ENCODE peak calls at places on chromosome 18, in seven cellular contexts. N, M, J, F, G, K and S are unnamed samples.

GRCh38 chr18:48950536-48951447 is at the start of gene SMAD7:
- DNase-seq in N (no peak), M (peak), J (no peak), F (no peak), G (no peak), K (no peak), S (no peak)

GRCh38 chr18:58150772-58151171 is 106.7 kb downstream of the NEDD4L start:
- DNase-seq in N (no peak), M (no peak), J (no peak), F (no peak), G (no peak), K (no peak), S (no peak)

GRCh38 chr18:28863396-28863795 is 686.5 kb upstream of the CDH2 start:
- DNase-seq in N (no peak), M (no peak), J (no peak), F (no peak), G (no peak), K (no peak), S (no peak)

GRCh38 chr18:66342577-66342976 is 261.3 kb downstream of the CDH19 start:
- DNase-seq in N (no peak), M (no peak), J (no peak), F (no peak), G (no peak), K (no peak), S (no peak)

GRCh38 chr18:75127143-75128021 is 81.6 kb downstream of the PTGR3 start:
- DNase-seq in N (no peak), M (no peak), J (no peak), F (no peak), G (no peak), K (no peak), S (no peak)

GRCh38 chr18:48806551-48807261 is 144.1 kb downstream of the SMAD7 start:
- DNase-seq in N (no peak), M (no peak), J (peak), F (no peak), G (no peak), K (no peak), S (peak)

GRCh38 chr18:67117804-67118203 is 398.7 kb downstream of the DSEL start:
- DNase-seq in N (no peak), M (no peak), J (no peak), F (no peak), G (no peak), K (no peak), S (no peak)

GRCh38 chr18:62551972-62552513 is 29.2 kb downstream of the ZCCHC2 start:
- DNase-seq in N (no peak), M (no peak), J (no peak), F (no peak), G (no peak), K (no peak), S (no peak)

GRCh38 chr18:64178860-64179259 is 30.0 kb upstream of the LINC00305 start:
- DNase-seq in N (no peak), M (no peak), J (no peak), F (no peak), G (no peak), K (no peak), S (no peak)

GRCh38 chr18:69469444-69469919 is 68.8 kb downstream of the DOK6 start:
- DNase-seq in N (peak), M (no peak), J (no peak), F (no peak), G (no peak), K (no peak), S (no peak)

GRCh38 chr18:75489493-75490190 is 62.1 kb upstream of the SMIM21 start:
- DNase-seq in N (no peak), M (no peak), J (peak), F (no peak), G (no peak), K (peak), S (no peak)

GRCh38 chr18:77099501-77100370 is 32.8 kb downstream of the MBP start:
- DNase-seq in N (no peak), M (peak), J (no peak), F (no peak), G (no peak), K (no peak), S (no peak)

GRCh38 chr18:21194871-21195771 is 46.9 kb upstream of the GREB1L start:
- DNase-seq in N (peak), M (peak), J (peak), F (peak), G (no peak), K (no peak), S (no peak)

GRCh38 chr18:57333941-57334340 is 18.4 kb upstream of the ST8SIA3 start:
- DNase-seq in N (no peak), M (no peak), J (no peak), F (no peak), G (no peak), K (no peak), S (no peak)

GRCh38 chr18:34746614-34747013 is 36.5 kb downstream of the DTNA start:
- DNase-seq in N (no peak), M (no peak), J (no peak), F (no peak), G (no peak), K (no peak), S (no peak)

GRCh38 chr18:5294113-5294617 is 1.4 kb downstream of the ZBTB14 start:
- DNase-seq in N (peak), M (no peak), J (peak), F (peak), G (no peak), K (no peak), S (no peak)

GRCh38 chr18:3481696-3482210 is 31.8 kb downstream of the TGIF1 start:
- DNase-seq in N (peak), M (peak), J (peak), F (peak), G (no peak), K (no peak), S (no peak)

GRCh38 chr18:63158676-63159291 is 160.8 kb downstream of the BCL2 start:
- DNase-seq in N (peak), M (no peak), J (no peak), F (no peak), G (no peak), K (no peak), S (no peak)

GRCh38 chr18:8798996-8799395 is 93.6 kb downstream of the MTCL1 start:
- DNase-seq in N (no peak), M (no peak), J (no peak), F (no peak), G (no peak), K (no peak), S (no peak)

GRCh38 chr18:42412896-42413295 is 457.9 kb downstream of the PIK3C3 start:
- DNase-seq in N (no peak), M (no peak), J (no peak), F (no peak), G (no peak), K (no peak), S (no peak)

GRCh38 chr18:487371-487770 is 13.1 kb downstream of the COLEC12 start:
- DNase-seq in N (no peak), M (no peak), J (no peak), F (no peak), G (no peak), K (no peak), S (no peak)

GRCh38 chr18:44689736-44690135 is 9.0 kb downstream of the SETBP1 start:
- DNase-seq in N (no peak), M (no peak), J (no peak), F (no peak), G (no peak), K (no peak), S (no peak)

GRCh38 chr18:22132763-22133162 is 36.6 kb upstream of the GATA6 start:
- DNase-seq in N (no peak), M (no peak), J (no peak), F (no peak), G (no peak), K (no peak), S (no peak)

GRCh38 chr18:65749881-65750280 is 931 bp upstream of the CDH7 start:
- DNase-seq in N (no peak), M (no peak), J (no peak), F (no peak), G (no peak), K (no peak), S (no peak)

GRCh38 chr18:34848156-34848555 is 138.1 kb downstream of the DTNA start:
- DNase-seq in N (no peak), M (no peak), J (no peak), F (no peak), G (no peak), K (no peak), S (no peak)

GRCh38 chr18:58313491-58314032 is 269.5 kb downstream of the NEDD4L start:
- DNase-seq in N (no peak), M (no peak), J (peak), F (no peak), G (no peak), K (no peak), S (no peak)

GRCh38 chr18:53567935-53568574 is 656.4 kb downstream of the MBD2 start:
- DNase-seq in N (peak), M (peak), J (peak), F (peak), G (no peak), K (no peak), S (no peak)

GRCh38 chr18:49804096-49804495 is 9.2 kb downstream of the ACAA2 start:
- DNase-seq in N (no peak), M (no peak), J (no peak), F (no peak), G (no peak), K (no peak), S (no peak)

GRCh38 chr18:70523798-70524182 is 234.9 kb downstream of the SOCS6 start:
- DNase-seq in N (no peak), M (no peak), J (no peak), F (no peak), G (no peak), K (no peak), S (no peak)

GRCh38 chr18:75335511-75335910 is 92.0 kb downstream of the SMIM21 start:
- DNase-seq in N (no peak), M (no peak), J (no peak), F (no peak), G (no peak), K (no peak), S (no peak)

GRCh38 chr18:29157057-29157780 is 980.3 kb upstream of the CDH2 start:
- DNase-seq in N (no peak), M (no peak), J (peak), F (no peak), G (no peak), K (no peak), S (no peak)

GRCh38 chr18:45730832-45731545 is 7.0 kb downstream of the SLC14A1 start:
- DNase-seq in N (no peak), M (no peak), J (peak), F (no peak), G (no peak), K (peak), S (no peak)

GRCh38 chr18:3454365-3455089 is 4.6 kb downstream of the TGIF1 start:
- DNase-seq in N (peak), M (peak), J (peak), F (peak), G (no peak), K (no peak), S (no peak)

GRCh38 chr18:45828917-45829811 is 3.7 kb downstream of the SIGLEC15 start:
- DNase-seq in N (no peak), M (no peak), J (no peak), F (no peak), G (no peak), K (no peak), S (no peak)

GRCh38 chr18:63161728-63162195 is 157.8 kb downstream of the BCL2 start:
- DNase-seq in N (peak), M (no peak), J (peak), F (peak), G (no peak), K (peak), S (no peak)

GRCh38 chr18:38427234-38427633 is 861.6 kb upstream of the CELF4 start:
- DNase-seq in N (no peak), M (no peak), J (no peak), F (no peak), G (no peak), K (no peak), S (no peak)
- TF ChIP-seq CTCF in N (no peak), M (peak), J (no peak), F (no peak), G (no peak), K (no peak), S (no peak)

GRCh38 chr18:24427484-24427883 is 1.0 kb downstream of the IMPACT start:
- DNase-seq in N (no peak), M (no peak), J (peak), F (no peak), G (no peak), K (no peak), S (no peak)

GRCh38 chr18:24426398-24427294 is at the start of gene IMPACT:
- DNase-seq in N (peak), M (no peak), J (peak), F (peak), G (peak), K (no peak), S (peak)

GRCh38 chr18:24429188-24429587 is 2.7 kb downstream of the IMPACT start:
- DNase-seq in N (no peak), M (no peak), J (no peak), F (no peak), G (no peak), K (no peak), S (no peak)

GRCh38 chr18:24426073-24426397 is 435 bp upstream of the IMPACT start:
- DNase-seq in N (no peak), M (no peak), J (no peak), F (no peak), G (no peak), K (no peak), S (no peak)

DNA sequence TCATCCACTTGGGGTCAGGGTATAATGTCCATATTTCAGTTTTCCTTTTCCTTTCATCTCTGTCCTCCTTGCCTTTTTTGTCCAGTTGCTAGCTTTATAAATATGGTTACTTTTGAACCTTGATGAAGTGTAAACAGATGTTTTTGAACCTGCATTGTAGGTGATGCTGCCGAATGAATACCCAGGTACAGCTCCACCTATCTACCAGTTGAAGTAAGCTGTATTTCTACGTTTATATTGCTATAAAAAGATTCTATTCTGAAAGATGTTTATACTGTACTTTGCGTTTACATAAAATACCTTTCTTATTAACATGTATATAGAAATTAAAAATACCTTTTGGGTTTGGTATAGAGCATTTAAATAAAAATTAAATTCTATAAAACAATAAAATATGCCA is 2.2 kb downstream of the IMPACT start:
- DNase-seq in N (no peak), M (no peak), J (peak), F (no peak), G (no peak), K (no peak), S (no peak)
- TF ChIP-seq CTCF in N (no peak), M (peak), J (peak), F (no peak), G (no peak), K (no peak), S (peak)

GRCh38 chr18:74040008-74040407 is 107.6 kb downstream of the FBXO15 start:
- DNase-seq in N (no peak), M (no peak), J (no peak), F (no peak), G (no peak), K (no peak), S (no peak)

DNA sequence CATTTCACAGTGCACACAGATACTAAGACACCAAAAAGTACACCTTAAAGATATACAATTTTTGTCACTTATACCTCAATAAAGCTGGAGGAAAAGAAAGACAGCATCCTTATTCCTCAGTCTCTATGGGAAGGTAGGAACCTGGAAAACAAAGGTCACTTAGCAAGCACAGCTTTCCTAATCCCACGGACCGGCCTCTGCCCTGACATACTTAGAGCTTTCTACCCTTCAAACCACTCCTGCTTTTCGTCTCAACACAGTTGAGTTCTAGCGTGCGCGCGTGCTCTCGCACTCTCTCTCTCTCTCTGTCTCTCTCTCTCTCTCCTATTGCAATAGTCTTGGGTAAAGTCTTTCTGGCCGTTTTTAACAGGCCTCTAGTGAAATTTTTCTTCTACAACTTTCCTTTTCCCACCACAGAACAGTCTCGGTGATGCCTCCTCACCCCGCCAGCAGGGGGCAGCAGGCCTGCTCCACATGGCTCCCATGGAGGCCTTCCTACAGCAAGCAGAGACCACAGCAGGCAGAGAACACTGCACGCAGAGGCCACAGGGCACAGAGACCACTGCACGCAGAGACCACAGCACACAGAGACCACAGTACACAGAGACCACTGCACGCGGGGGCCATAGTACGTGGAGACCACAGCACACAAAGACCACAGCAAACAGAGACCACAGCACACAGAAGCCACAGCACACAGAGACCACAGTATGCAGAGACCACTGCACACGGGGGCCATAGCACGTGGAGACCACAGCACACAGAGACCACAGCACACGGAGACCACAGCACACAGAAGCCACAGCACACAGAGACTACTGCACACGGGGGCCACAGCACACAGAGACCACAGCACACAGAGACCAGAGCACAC is 106.9 kb downstream of the FBXO15 start:
- DNase-seq in N (peak), M (peak), J (peak), F (peak), G (no peak), K (no peak), S (no peak)
- TF ChIP-seq CTCF in N (peak), M (peak), J (peak), F (peak), G (peak), K (peak), S (peak)

GRCh38 chr18:23539298-23539697 is 36.0 kb downstream of the RMC1 start:
- DNase-seq in N (no peak), M (no peak), J (no peak), F (no peak), G (no peak), K (no peak), S (no peak)

GRCh38 chr18:23541349-23542093 is 38.2 kb downstream of the RMC1 start:
- DNase-seq in N (no peak), M (no peak), J (no peak), F (no peak), G (no peak), K (no peak), S (no peak)

GRCh38 chr18:23542471-23542870 is 39.2 kb downstream of the RMC1 start:
- DNase-seq in N (no peak), M (no peak), J (no peak), F (no peak), G (no peak), K (no peak), S (no peak)

GRCh38 chr18:23539911-23540475 is 36.7 kb downstream of the RMC1 start:
- DNase-seq in N (no peak), M (no peak), J (no peak), F (no peak), G (no peak), K (no peak), S (no peak)

DNA sequence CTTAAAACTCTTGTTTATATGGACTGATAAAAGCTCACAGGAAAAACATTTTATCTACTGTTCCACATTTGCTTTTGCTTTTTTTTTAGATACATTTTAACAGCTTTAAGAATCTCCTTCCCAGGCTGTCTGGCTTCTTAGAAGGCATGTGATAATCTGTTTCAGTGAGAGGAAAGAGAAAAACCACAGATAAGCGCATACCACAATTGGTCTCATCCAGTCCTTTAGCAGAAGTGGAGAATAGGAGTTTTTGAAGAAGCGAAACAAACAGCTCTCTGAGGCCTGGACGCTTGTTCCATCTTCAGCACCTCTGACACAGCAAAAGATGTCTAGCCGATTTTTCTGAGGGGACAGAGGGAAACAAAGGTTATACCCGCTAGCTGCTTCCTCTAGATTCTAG is 37.6 kb downstream of the RMC1 start:
- DNase-seq in N (peak), M (no peak), J (no peak), F (peak), G (no peak), K (no peak), S (no peak)
- TF ChIP-seq CTCF in N (no peak), M (no peak), J (no peak), F (no peak), G (no peak), K (no peak), S (no peak)

GRCh38 chr18:36620801-36621200 is 208.0 kb downstream of the TPGS2 start:
- DNase-seq in N (no peak), M (no peak), J (no peak), F (no peak), G (no peak), K (no peak), S (no peak)
- TF ChIP-seq CTCF in N (no peak), M (no peak), J (no peak), F (no peak), G (no peak), K (no peak), S (no peak)

GRCh38 chr18:1914489-1914888 is 656.8 kb downstream of the METTL4 start:
- DNase-seq in N (no peak), M (peak), J (peak), F (no peak), G (no peak), K (no peak), S (no peak)
- TF ChIP-seq CTCF in N (no peak), M (peak), J (peak), F (no peak), G (no peak), K (no peak), S (peak)

DNA sequence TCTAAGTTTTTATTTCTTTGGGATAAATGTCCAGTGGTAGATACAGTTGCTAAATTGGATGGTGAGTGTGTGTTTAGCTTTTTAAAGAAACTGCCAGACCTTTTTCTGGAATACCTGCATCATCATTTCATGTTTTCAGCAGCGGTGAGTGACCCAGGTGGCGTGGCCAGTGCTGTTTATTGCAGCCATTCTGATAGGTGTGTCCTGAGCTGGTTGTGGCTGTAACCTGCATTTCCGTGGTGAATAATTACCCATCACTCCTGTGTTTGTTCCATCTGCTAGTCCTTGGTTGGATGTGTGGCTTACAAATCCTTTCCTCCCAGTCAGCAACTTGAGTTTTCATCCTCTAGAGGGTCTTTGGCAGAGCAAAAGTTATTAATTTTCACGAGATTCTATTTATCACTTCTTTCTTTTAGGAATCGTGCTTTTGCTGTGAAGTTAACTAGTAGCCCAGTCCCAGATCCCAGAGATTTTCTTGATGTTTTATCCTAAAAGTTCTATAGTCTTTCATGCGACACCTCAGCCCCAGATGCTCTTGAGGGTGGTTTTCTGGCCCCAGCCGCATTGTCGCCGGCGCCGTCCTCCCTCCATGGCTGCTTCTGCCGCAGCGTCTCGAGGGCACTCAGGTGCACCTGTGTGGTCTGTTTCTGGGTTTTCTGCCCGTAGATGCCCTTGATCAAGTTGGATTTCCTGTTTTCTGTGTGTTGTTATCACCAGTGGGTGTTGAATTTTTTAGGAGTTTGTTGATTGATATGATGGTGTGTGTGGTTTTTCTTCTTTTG is 44.9 kb downstream of the CTDP1 start:
- DNase-seq in N (no peak), M (no peak), J (no peak), F (no peak), G (no peak), K (no peak), S (no peak)
- TF ChIP-seq CTCF in N (no peak), M (no peak), J (no peak), F (no peak), G (no peak), K (no peak), S (no peak)

GRCh38 chr18:47260924-47261701 is 9.7 kb upstream of the SKOR2 start:
- DNase-seq in N (no peak), M (no peak), J (no peak), F (no peak), G (no peak), K (no peak), S (no peak)
- TF ChIP-seq CTCF in N (no peak), M (no peak), J (no peak), F (no peak), G (no peak), K (no peak), S (peak)